ENCODE peak calls at places on chromosomes 1 and 21, in six cellular contexts. H is uterus; B is fibroblast of lung; N is endothelial cell of umbilical vein; J is CD4-positive, alpha-beta memory T cell; A is heart left ventricle. V is an unnamed sample. For H3K27me3, the result is how much of the 10 kb centered on the place peaks cover.

GRCh38 chr1:117567435-117567834 is 38.4 kb upstream of the TENT5C start:
- DNase-seq in H (no peak), B (no peak), N (no peak), J (no peak), A (no peak), V (peak)

GRCh38 chr1:169238506-169238905 is 129.1 kb downstream of the NME7 start:
- DNase-seq in H (no peak), B (no peak), N (no peak), J (no peak), A (no peak), V (no peak)

GRCh38 chr1:223551610-223552009 is 113.9 kb downstream of the CAPN8 start:
- DNase-seq in H (no peak), B (peak), N (no peak), J (no peak), A (no peak), V (no peak)

GRCh38 chr1:58907398-58907797 is 123.6 kb upstream of the JUN start:
- DNase-seq in H (no peak), B (no peak), N (no peak), J (no peak), A (no peak), V (no peak)

GRCh38 chr1:36420409-36420808 is 22.7 kb upstream of the LSM10 start:
- DNase-seq in H (no peak), B (peak), N (no peak), J (no peak), A (no peak), V (no peak)

GRCh38 chr21:40622531-40622930 is 224.4 kb downstream of the DSCAM start:
- DNase-seq in H (no peak), B (no peak), N (no peak), J (no peak), A (no peak), V (no peak)

GRCh38 chr21:41397416-41397815 is 28.6 kb upstream of the MX1 start:
- DNase-seq in H (no peak), B (no peak), N (no peak), J (no peak), A (peak), V (no peak)

GRCh38 chr1:241637046-241637590 is 3.1 kb downstream of the CHML start:
- DNase-seq in H (no peak), B (no peak), N (no peak), J (no peak), A (no peak), V (no peak)

GRCh38 chr1:231162970-231163830 is 1.3 kb downstream of the TRIM67 start:
- DNase-seq in H (no peak), B (no peak), N (no peak), J (no peak), A (no peak), V (peak)

GRCh38 chr1:25658791-25659431 is 42.3 kb downstream of the MAN1C1 start:
- DNase-seq in H (peak), B (no peak), N (no peak), J (no peak), A (peak), V (no peak)

GRCh38 chr1:44405041-44405803 is at the start of gene RNF220:
- DNase-seq in H (peak), B (peak), N (peak), J (peak), A (peak), V (peak)

GRCh38 chr1:53585116-53585515 is 125.9 kb downstream of the DMRTB1 start:
- DNase-seq in H (peak), B (peak), N (no peak), J (peak), A (no peak), V (no peak)

GRCh38 chr1:228043281-228043845 is 36.6 kb downstream of the WNT3A start:
- DNase-seq in H (no peak), B (no peak), N (no peak), J (no peak), A (no peak), V (no peak)

GRCh38 chr21:33821580-33822322 is 93.9 kb downstream of the ATP5PO start:
- DNase-seq in H (no peak), B (no peak), N (no peak), J (no peak), A (no peak), V (no peak)

GRCh38 chr21:45615145-45615711 is 28.3 kb upstream of the PCBP3 start:
- DNase-seq in H (no peak), B (no peak), N (no peak), J (peak), A (no peak), V (peak)

GRCh38 chr1:57310992-57311790 is 112.7 kb downstream of the DAB1 start:
- DNase-seq in H (no peak), B (no peak), N (no peak), J (no peak), A (no peak), V (no peak)

GRCh38 chr1:24643362-24644346 is 552 bp downstream of the SRRM1 start:
- DNase-seq in H (peak), B (no peak), N (peak), J (no peak), A (no peak), V (peak)

GRCh38 chr1:99766378-99766800 is at the start of gene FRRS1:
- DNase-seq in H (peak), B (peak), N (peak), J (peak), A (peak), V (peak)

GRCh38 chr1:109786531-109787021 is 22.9 kb upstream of the EPS8L3 start:
- DNase-seq in H (peak), B (peak), N (no peak), J (no peak), A (peak), V (no peak)

GRCh38 chr1:22177354-22178003 is 34.6 kb upstream of the WNT4 start:
- DNase-seq in H (no peak), B (no peak), N (no peak), J (no peak), A (no peak), V (no peak)

GRCh38 chr1:85240174-85240601 is 19.3 kb downstream of the C1orf52 start:
- DNase-seq in H (no peak), B (peak), N (no peak), J (no peak), A (peak), V (peak)

GRCh38 chr21:23811802-23812201 is 1795.5 kb downstream of the MRPL39 start:
- DNase-seq in H (no peak), B (no peak), N (no peak), J (no peak), A (no peak), V (no peak)

GRCh38 chr1:3323021-3323790 is 131.3 kb upstream of the ARHGEF16 start:
- DNase-seq in H (no peak), B (no peak), N (no peak), J (no peak), A (peak), V (peak)

GRCh38 chr1:183515002-183515689 is 42.8 kb downstream of the SMG7 start:
- DNase-seq in H (no peak), B (peak), N (peak), J (no peak), A (no peak), V (no peak)

GRCh38 chr1:24769656-24770651 is 24.7 kb downstream of the CLIC4 start:
- DNase-seq in H (peak), B (peak), N (peak), J (no peak), A (no peak), V (no peak)

GRCh38 chr21:43021191-43021590 is 46.8 kb downstream of the PKNOX1 start:
- DNase-seq in H (no peak), B (no peak), N (no peak), J (no peak), A (no peak), V (peak)

GRCh38 chr1:163085041-163085903 is 16.1 kb downstream of the RGS4 start:
- DNase-seq in H (no peak), B (peak), N (peak), J (no peak), A (no peak), V (no peak)

GRCh38 chr1:201756411-201756810 is 72.5 kb upstream of the IPO9 start:
- DNase-seq in H (no peak), B (peak), N (no peak), J (no peak), A (no peak), V (no peak)

GRCh38 chr1:152034654-152035405 is 2.0 kb downstream of the S100A11 start:
- DNase-seq in H (peak), B (peak), N (peak), J (peak), A (peak), V (peak)

GRCh38 chr21:31974454-31974985 is 101.7 kb downstream of the HUNK start:
- DNase-seq in H (no peak), B (no peak), N (no peak), J (peak), A (no peak), V (peak)

GRCh38 chr1:210624722-210625121 is 296.0 kb downstream of the HHAT start:
- DNase-seq in H (no peak), B (no peak), N (no peak), J (no peak), A (peak), V (no peak)

GRCh38 chr1:161473363-161473762 is 31.9 kb upstream of the FCGR2A start:
- DNase-seq in H (no peak), B (peak), N (no peak), J (no peak), A (no peak), V (peak)

GRCh38 chr1:194076646-194077045 is 890.2 kb upstream of the B3GALT2 start:
- DNase-seq in H (no peak), B (no peak), N (peak), J (no peak), A (no peak), V (no peak)

GRCh38 chr1:43452789-43453441 is 816 bp downstream of the HYI start:
- DNase-seq in H (peak), B (peak), N (peak), J (no peak), A (no peak), V (peak)

GRCh38 chr1:181140891-181141290 is 52.4 kb downstream of the IER5 start:
- DNase-seq in H (no peak), B (no peak), N (no peak), J (no peak), A (no peak), V (no peak)

GRCh38 chr1:181141431-181141910 is 53.0 kb downstream of the IER5 start:
- DNase-seq in H (no peak), B (peak), N (peak), J (no peak), A (peak), V (peak)

GRCh38 chr1:181144238-181144637 is 55.7 kb downstream of the IER5 start:
- DNase-seq in H (no peak), B (no peak), N (no peak), J (no peak), A (no peak), V (no peak)

GRCh38 chr1:181143081-181143859 is 54.8 kb downstream of the IER5 start:
- DNase-seq in H (peak), B (no peak), N (no peak), J (no peak), A (no peak), V (no peak)

GRCh38 chr1:181142096-181143043 is 53.9 kb downstream of the IER5 start:
- DNase-seq in H (peak), B (peak), N (peak), J (peak), A (peak), V (peak)
- H3K4me3 ChIP-seq in H (peak), B (no peak), N (no peak), J (no peak), A (peak), V (peak)

GRCh38 chr1:176866011-176866410 is 298.5 kb downstream of the ASTN1 start:
- DNase-seq in H (no peak), B (no peak), N (no peak), J (no peak), A (no peak), V (no peak)
- H3K27me3 ChIP-seq in H (under half), B (under half), N (under half), J (under half), A (under half), V (under half)

GRCh38 chr1:14668448-14669029 is 70.1 kb downstream of the KAZN start:
- DNase-seq in H (no peak), B (no peak), N (no peak), J (no peak), A (no peak), V (no peak)
- H3K4me3 ChIP-seq in H (no peak), B (no peak), N (no peak), J (no peak), A (no peak), V (no peak)

GRCh38 chr1:41347276-41347675 is 14.0 kb upstream of the FOXO6 start:
- DNase-seq in H (no peak), B (no peak), N (no peak), J (no peak), A (peak), V (no peak)
- H3K27me3 ChIP-seq in H (under half), B (under half), N (under half), J (under half), A (under half), V (under half)

DNA sequence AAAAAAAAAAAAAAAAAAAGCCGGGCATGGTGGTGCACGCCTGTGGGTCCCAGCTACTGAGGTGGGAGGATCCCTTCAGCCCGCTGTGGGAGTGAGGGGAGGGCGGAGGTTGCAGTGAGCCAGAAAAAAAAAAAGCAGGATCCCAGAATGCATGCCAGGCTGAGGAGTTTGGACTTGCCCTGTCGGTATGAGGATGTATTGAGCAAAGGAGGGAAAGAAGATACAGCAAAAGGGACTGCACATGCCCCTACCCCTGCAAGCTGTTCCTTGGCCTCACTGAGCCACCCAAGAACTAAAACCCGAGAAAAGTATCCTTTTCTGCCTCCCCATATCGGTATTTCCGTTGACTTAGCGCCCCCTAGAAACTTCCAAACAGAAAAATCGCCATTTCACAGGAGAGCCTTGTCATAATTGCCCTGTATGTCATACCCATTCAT is 1.3 kb upstream of the GPATCH4 start:
- DNase-seq in H (no peak), B (no peak), N (no peak), J (no peak), A (no peak), V (peak)
- H3K4me3 ChIP-seq in H (no peak), B (no peak), N (no peak), J (no peak), A (no peak), V (no peak)

V was measured in H7.